ENCODE peak calls at places on chromosomes 1 and 21, in seven cellular contexts. E is H1, K is IMR-90, L is mesenchymal stem cell, B is neuronal stem cell, Y is mesendoderm, J is trophoblast cell. F is an unnamed sample.
A peak's percentile ranks its signal among the peaks of the same experiment; 100 is the strongest.

GRCh38 chr1:37732111-37732780 is 32.7 kb downstream of the EPHA10 start:
- DNase-seq in J (no peak), Y (no peak), K (no peak), E (no peak), L (no peak), B (no peak), F (no peak)

GRCh38 chr21:27505516-27505915 is 538.6 kb upstream of the ADAMTS5 start:
- DNase-seq in Y (no peak), K (peak; percentile 70), B (no peak), L (no peak), J (no peak), E (no peak), F (no peak)

GRCh38 chr1:83998599-83999315 is at the start of gene TTLL7:
- DNase-seq in B (peak; percentile 85), J (peak; percentile 42), E (peak; percentile 92), K (peak; percentile 53), L (peak; percentile 83), Y (peak; percentile 89), F (peak; percentile 86)

GRCh38 chr1:209802117-209802779 is 3.7 kb downstream of the IRF6 start:
- DNase-seq in E (no peak), J (peak; percentile 45), Y (no peak), B (no peak), K (no peak), L (no peak), F (no peak)

GRCh38 chr1:160096491-160097116 is 1.8 kb downstream of the IGSF8 start:
- DNase-seq in L (peak; percentile 82), E (no peak), K (peak; percentile 52), J (peak; percentile 99), B (no peak), Y (peak; percentile 86), F (no peak)

GRCh38 chr1:23634840-23635642 is 56.6 kb upstream of the RPL11 start:
- DNase-seq in K (peak; percentile 77), E (peak; percentile 71), Y (peak; percentile 79), B (peak; percentile 70), L (peak; percentile 86), J (peak; percentile 83), F (peak; percentile 72)

GRCh38 chr1:52305417-52306226 is 60.4 kb downstream of the CC2D1B start:
- DNase-seq in J (no peak), B (no peak), K (no peak), L (no peak), Y (no peak), E (no peak), F (no peak)

GRCh38 chr1:58064281-58064680 is 482.2 kb downstream of the OMA1 start:
- DNase-seq in B (no peak), L (no peak), J (no peak), E (no peak), K (no peak), Y (peak; percentile 23), F (peak; percentile 40)

GRCh38 chr1:174433451-174433850 is 14.3 kb upstream of the GPR52 start:
- DNase-seq in E (no peak), K (peak; percentile 89), L (peak; percentile 47), J (peak; percentile 53), B (no peak), Y (no peak), F (no peak)

GRCh38 chr1:46575778-46576177 is 24.3 kb upstream of the KNCN start:
- DNase-seq in J (no peak), L (no peak), B (no peak), Y (no peak), E (no peak), K (no peak), F (no peak)
- H3K4ac ChIP-seq in J (no peak overlapping the region), L (no peak overlapping the region), B (no peak overlapping the region), Y (no peak overlapping the region), E (no peak overlapping the region), K (no peak overlapping the region), F (no peak overlapping the region)

GRCh38 chr1:207397525-207397926 is 56.6 kb upstream of the CR2 start:
- DNase-seq in E (no peak), B (no peak), K (no peak), J (peak; percentile 5), Y (peak; percentile 38), L (no peak), F (peak; percentile 45)

GRCh38 chr1:207402744-207403143 is 51.4 kb upstream of the CR2 start:
- DNase-seq in K (no peak), L (no peak), J (no peak), Y (no peak), B (no peak), E (no peak), F (no peak)

GRCh38 chr1:207396360-207396759 is 57.8 kb upstream of the CR2 start:
- DNase-seq in E (no peak), J (no peak), B (no peak), Y (peak; percentile 10), K (no peak), L (no peak), F (no peak)

GRCh38 chr1:207401578-207401977 is 52.5 kb upstream of the CR2 start:
- DNase-seq in K (no peak), E (no peak), B (no peak), L (no peak), Y (no peak), J (no peak), F (no peak)

DNA sequence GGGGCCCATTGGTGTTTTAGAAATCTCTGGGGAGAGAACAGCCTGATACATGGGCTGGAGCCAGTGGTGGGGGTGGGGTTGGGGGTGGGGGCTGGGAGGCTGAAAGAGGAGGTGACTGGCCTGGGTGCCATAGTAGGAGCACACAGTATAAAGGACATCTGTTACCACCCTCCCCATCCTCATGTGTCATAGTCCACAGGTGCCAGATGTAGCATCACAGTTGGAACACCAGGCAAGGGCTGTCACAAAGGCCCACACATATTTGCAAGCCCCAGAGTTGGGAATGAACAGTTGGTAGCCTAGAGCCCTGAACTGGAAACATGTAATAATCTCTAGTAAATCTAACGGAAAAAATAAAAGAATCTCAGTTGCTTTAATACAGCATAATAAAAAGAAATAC is 55.1 kb upstream of the CR2 start:
- DNase-seq in Y (no peak), L (no peak), J (no peak), K (no peak), E (no peak), B (no peak), F (no peak)
- H3K27me3 ChIP-seq in Y (no peaks in the 10 kb centered on the region), L (no peaks in the 10 kb centered on the region), J (no peaks in the 10 kb centered on the region), K (no peaks in the 10 kb centered on the region), E (no peaks in the 10 kb centered on the region), B (no peaks in the 10 kb centered on the region), F (no peaks in the 10 kb centered on the region)

GRCh38 chr1:113756461-113756860 is 2.8 kb downstream of the PHTF1 start:
- DNase-seq in K (no peak), Y (no peak), E (no peak), L (no peak), B (no peak), J (no peak), F (no peak)
- H3K23ac ChIP-seq in K (peak overlapping the region; percentile 33), Y (no peak overlapping the region), E (no peak overlapping the region), L (no peak overlapping the region), B (no peak overlapping the region), J (no peak overlapping the region), F (no peak overlapping the region)

DNA sequence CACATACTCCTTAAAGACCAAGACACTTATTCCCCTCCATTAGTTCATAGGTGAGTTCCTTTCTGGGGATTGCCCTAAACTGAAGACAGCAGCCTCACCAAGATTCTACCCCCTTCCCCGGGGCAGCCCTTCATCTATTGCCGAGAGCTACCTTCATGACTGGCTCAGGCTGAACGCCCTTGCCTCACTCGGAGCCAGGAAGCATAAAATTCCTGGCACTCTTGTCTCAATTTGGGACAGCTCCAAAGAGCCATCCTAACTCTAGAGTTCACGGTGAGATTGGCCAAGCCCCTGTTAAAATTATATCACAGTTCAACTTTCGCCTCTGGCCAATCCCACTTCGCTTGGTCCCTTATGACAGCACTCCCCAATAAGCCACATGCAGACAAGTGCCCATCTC is 113.0 kb upstream of the PROX1 start:
- DNase-seq in L (no peak), E (no peak), B (no peak), K (no peak), J (no peak), Y (no peak), F (no peak)
- H3K4ac ChIP-seq in L (no peak overlapping the region), E (no peak overlapping the region), B (no peak overlapping the region), K (no peak overlapping the region), J (no peak overlapping the region), Y (no peak overlapping the region), F (no peak overlapping the region)

GRCh38 chr1:10888791-10889627 is 92.6 kb upstream of the CASZ1 start:
- DNase-seq in Y (no peak), B (no peak), E (peak; percentile 62), L (no peak), K (no peak), J (no peak), F (no peak)

GRCh38 chr1:10890391-10891073 is 94.1 kb upstream of the CASZ1 start:
- DNase-seq in Y (no peak), E (no peak), L (no peak), J (peak; percentile 84), B (no peak), K (no peak), F (no peak)

GRCh38 chr1:10891081-10891480 is 94.6 kb upstream of the CASZ1 start:
- DNase-seq in L (no peak), Y (no peak), J (peak; percentile 82), K (no peak), E (no peak), B (no peak), F (no peak)

GRCh38 chr1:10889628-10890353 is 93.3 kb upstream of the CASZ1 start:
- DNase-seq in E (peak; percentile 55), Y (no peak), J (no peak), K (no peak), B (no peak), L (no peak), F (no peak)

DNA sequence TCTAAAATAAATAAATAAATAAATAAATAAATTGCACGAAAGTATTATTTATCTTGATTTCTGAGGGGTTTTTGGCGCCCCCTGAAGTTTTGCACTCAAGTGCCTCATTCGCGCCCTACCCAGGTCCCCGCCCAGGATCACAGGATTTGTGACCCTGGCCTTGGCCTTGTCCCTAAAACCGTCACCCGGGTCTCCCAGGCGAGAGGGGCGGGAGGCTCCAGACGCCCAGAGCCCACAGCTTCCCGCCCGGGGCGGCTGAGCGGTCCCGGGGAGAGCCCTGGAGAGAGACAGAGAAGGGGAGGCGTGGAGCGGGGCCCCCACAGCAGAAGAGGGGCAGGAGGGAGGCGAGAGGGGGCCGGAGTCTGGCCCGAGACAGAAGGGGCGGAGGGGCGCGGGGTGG is 91.8 kb upstream of the CASZ1 start:
- DNase-seq in K (no peak), J (no peak), L (no peak), E (peak; percentile 67), Y (peak; percentile 47), B (no peak), F (peak; percentile 64)
- H3K27me3 ChIP-seq in K (peaks cover 49% of the 10 kb centered on the region), J (peaks cover 13% of the 10 kb centered on the region), L (peaks cover 41% of the 10 kb centered on the region), E (peaks cover 13% of the 10 kb centered on the region), Y (no peaks in the 10 kb centered on the region), B (peaks cover 5% of the 10 kb centered on the region), F (peaks cover 2% of the 10 kb centered on the region)

GRCh38 chr1:12424793-12425192 is 193.2 kb downstream of the DHRS3 start:
- DNase-seq in B (no peak), K (peak; percentile 34), E (no peak), J (no peak), Y (no peak), L (no peak), F (no peak)

GRCh38 chr1:12428334-12428733 is 189.7 kb downstream of the DHRS3 start:
- DNase-seq in E (no peak), Y (no peak), K (no peak), B (no peak), L (no peak), J (no peak), F (no peak)

GRCh38 chr1:12422488-12422887 is 192.7 kb downstream of the VPS13D start:
- DNase-seq in B (no peak), Y (peak; percentile 17), E (no peak), K (no peak), L (no peak), J (no peak), F (no peak)

GRCh38 chr1:12426030-12426429 is 192.0 kb downstream of the DHRS3 start:
- DNase-seq in E (no peak), L (no peak), Y (no peak), J (no peak), B (no peak), K (peak; percentile 34), F (no peak)

GRCh38 chr1:12424150-12424549 is 193.9 kb downstream of the DHRS3 start:
- DNase-seq in J (no peak), Y (no peak), B (no peak), E (no peak), K (peak; percentile 80), L (no peak), F (no peak)
- H3K23ac ChIP-seq in J (no peak overlapping the region), Y (no peak overlapping the region), B (no peak overlapping the region), E (no peak overlapping the region), K (peak overlapping the region; percentile 9), L (no peak overlapping the region), F (no peak overlapping the region)

F was measured in H9.